ENCODE peak calls at places on chromosome 1, in five cellular contexts. Y, F, Q, S and X are unnamed samples.

GRCh38 chr1:170200665-170201397 is 55.1 kb downstream of the NTMT2 start:
- DNase-seq in F (no peak), Q (no peak), S (no peak), Y (no peak), X (peak; percentile 7)

GRCh38 chr1:52676249-52676903 is 21.8 kb downstream of the COA7 start:
- DNase-seq in F (no peak), Q (no peak), S (no peak), Y (no peak), X (no peak)

GRCh38 chr1:202967684-202968281 is 726 bp upstream of the CYB5R1 start:
- DNase-seq in F (no peak), S (no peak), Q (no peak), Y (no peak), X (no peak)

GRCh38 chr1:152110860-152111514 is 4.3 kb downstream of the TCHH start:
- DNase-seq in S (no peak), Q (no peak), F (no peak), Y (no peak), X (peak; percentile 36)

GRCh38 chr1:156828414-156829085 is 11.9 kb upstream of the SH2D2A start:
- DNase-seq in F (no peak), Q (no peak), Y (no peak), S (no peak), X (no peak)

GRCh38 chr1:181676269-181676668 is 193.0 kb downstream of the CACNA1E start:
- DNase-seq in Q (peak; percentile 26), F (peak; percentile 11), S (no peak), Y (peak; percentile 13), X (peak; percentile 4)

GRCh38 chr1:85406887-85407593 is 57.9 kb downstream of the DDAH1 start:
- DNase-seq in S (no peak), F (no peak), Q (no peak), Y (peak; percentile 33), X (peak; percentile 94)

GRCh38 chr1:15847100-15847892 is at the start of gene SPEN:
- DNase-seq in F (peak; percentile 82), Y (peak; percentile 93), Q (peak; percentile 96), S (peak; percentile 77), X (peak; percentile 96)

GRCh38 chr1:207923121-207923520 is 12.2 kb upstream of the CD34 start:
- DNase-seq in S (no peak), Q (no peak), Y (no peak), F (no peak), X (no peak)

GRCh38 chr1:74010206-74010605 is 187.8 kb downstream of the LRRIQ3 start:
- DNase-seq in F (no peak), Y (no peak), S (no peak), Q (no peak), X (no peak)

GRCh38 chr1:74011736-74012135 is 186.2 kb downstream of the LRRIQ3 start:
- DNase-seq in Q (no peak), F (no peak), Y (no peak), S (no peak), X (no peak)

GRCh38 chr1:74012583-74012982 is 185.4 kb downstream of the LRRIQ3 start:
- DNase-seq in Q (no peak), S (no peak), Y (no peak), F (no peak), X (no peak)
- H2AFZ ChIP-seq in Q (no peak overlapping the region), S (no peak overlapping the region), Y (no peak overlapping the region), F (no peak overlapping the region), X (no peak overlapping the region)

GRCh38 chr1:192067360-192067759 is 90.9 kb upstream of the RGS18 start:
- DNase-seq in F (no peak), Y (no peak), S (no peak), Q (no peak), X (peak; percentile 49)
- TF ChIP-seq CEBPB in F (no peak), Y (no peak), S (no peak), Q (no peak), X (no peak)

GRCh38 chr1:175090775-175091174 is 23.1 kb downstream of the TNN start:
- DNase-seq in S (no peak), F (no peak), Q (no peak), Y (no peak), X (no peak)

GRCh38 chr1:175088523-175088922 is 20.9 kb downstream of the TNN start:
- DNase-seq in F (no peak), Y (no peak), Q (no peak), S (no peak), X (no peak)

GRCh38 chr1:175094626-175095025 is 27.0 kb downstream of the TNN start:
- DNase-seq in Q (no peak), F (no peak), S (no peak), Y (no peak), X (no peak)

GRCh38 chr1:175095069-175095468 is 27.4 kb downstream of the TNN start:
- DNase-seq in F (no peak), Y (no peak), S (no peak), Q (no peak), X (no peak)

DNA sequence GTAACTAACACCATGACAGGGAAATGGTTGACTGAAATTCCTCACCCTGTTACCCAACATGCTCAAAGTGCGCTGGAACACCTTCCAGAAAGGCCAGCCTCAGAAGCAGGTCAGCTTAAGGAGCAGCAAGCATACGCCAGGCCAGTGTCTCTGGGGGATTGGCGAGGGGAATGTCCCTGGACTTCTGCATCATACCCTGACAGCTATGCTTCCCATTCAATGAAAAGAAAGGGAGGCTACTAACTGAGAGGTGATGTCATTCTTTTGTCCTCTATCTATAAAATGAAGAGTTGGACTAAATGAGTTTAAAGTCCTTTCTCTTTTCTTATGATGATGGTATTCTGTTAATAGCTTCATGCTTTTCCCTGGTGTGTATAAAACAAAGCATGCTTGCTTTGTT is 21.7 kb downstream of the TNN start:
- DNase-seq in Q (no peak), S (no peak), Y (no peak), F (no peak), X (no peak)
- H2AFZ ChIP-seq in Q (no peak overlapping the region), S (peak overlapping the region; percentile 70), Y (no peak overlapping the region), F (no peak overlapping the region), X (no peak overlapping the region)

GRCh38 chr1:3501437-3501836 is 47.0 kb downstream of the ARHGEF16 start:
- DNase-seq in Y (no peak), S (no peak), F (no peak), Q (no peak), X (no peak)
- TF ChIP-seq CEBPB in Y (no peak), S (no peak), F (no peak), Q (no peak), X (no peak)

GRCh38 chr1:41735587-41736290 is 183.0 kb downstream of the HIVEP3 start:
- DNase-seq in S (no peak), Y (no peak), F (no peak), Q (no peak), X (no peak)
- H2AFZ ChIP-seq in S (no peak overlapping the region), Y (no peak overlapping the region), F (no peak overlapping the region), Q (no peak overlapping the region), X (peak overlapping the region; percentile 59)

GRCh38 chr1:7610936-7611335 is 160.2 kb upstream of the VAMP3 start:
- DNase-seq in Y (no peak), Q (no peak), S (no peak), F (no peak), X (no peak)
- TF ChIP-seq CEBPB in Y (no peak), Q (no peak), S (no peak), F (no peak), X (no peak)

GRCh38 chr1:55466343-55466742 is 251.2 kb upstream of the USP24 start:
- DNase-seq in S (no peak), Q (no peak), F (no peak), Y (no peak), X (no peak)
- H2AFZ ChIP-seq in S (no peak overlapping the region), Q (no peak overlapping the region), F (no peak overlapping the region), Y (no peak overlapping the region), X (peak overlapping the region; percentile 40)

DNA sequence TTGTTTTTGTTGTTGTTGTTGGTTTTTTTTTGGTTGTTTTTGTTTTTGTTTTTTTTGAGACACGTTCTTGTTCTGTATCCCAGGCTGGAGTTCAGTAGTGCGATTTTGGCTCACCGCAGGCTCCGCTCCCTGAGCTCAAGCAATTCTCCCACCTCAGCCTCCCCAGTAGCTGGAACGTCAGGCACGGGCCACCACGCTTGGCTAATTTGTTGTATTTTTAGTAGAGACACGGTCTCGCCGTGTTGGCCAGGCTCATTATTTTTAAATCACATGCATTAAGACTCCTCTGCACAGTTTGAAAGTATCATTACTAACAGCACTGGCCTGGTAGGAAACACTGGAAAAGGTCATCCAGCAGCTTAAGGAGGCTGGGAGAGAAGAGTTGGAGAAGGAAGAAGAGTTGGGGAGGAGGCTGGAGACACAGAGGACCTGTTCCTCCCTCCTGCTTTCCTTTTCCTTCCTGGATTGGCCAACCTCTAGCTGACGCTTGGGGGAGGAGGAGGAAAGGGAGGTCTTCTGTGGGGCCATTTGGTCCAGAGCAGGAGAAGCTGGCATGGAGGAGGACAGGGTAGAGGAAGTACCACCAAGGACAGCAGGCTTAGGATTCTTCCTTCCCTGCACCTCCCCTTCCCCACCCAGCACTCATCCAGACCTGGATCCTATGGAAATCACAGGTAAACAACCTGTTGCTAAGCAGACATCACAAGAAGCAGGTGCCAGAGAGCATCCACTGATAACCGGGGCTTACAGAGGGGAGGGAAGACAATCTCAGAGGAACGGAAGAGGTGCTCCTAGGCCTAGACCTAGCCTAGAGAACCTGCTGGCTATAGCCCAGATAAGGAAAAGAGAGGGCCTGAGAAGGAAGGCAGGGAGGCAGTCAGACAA is 71.9 kb upstream of the GOLT1A start:
- DNase-seq in Y (no peak), F (no peak), S (no peak), Q (no peak), X (no peak)
- TF ChIP-seq CEBPB in Y (no peak), F (no peak), S (no peak), Q (no peak), X (no peak)